ENCODE peak calls at places on chromosomes 12 and 14, in nine cellular contexts. W is H1, Y is GM12878, P is transverse colon, N is suprapubic skin, C is K562, A is stomach, R is esophagus muscularis mucosa, S is HCT116. Q is an unnamed sample.

GRCh38 chr14:45359766-45360165 is 106.8 kb upstream of the MIS18BP1 start:
- DNase-seq in W (no peak), Y (no peak), P (no peak), N (no peak), C (no peak), A (no peak), R (no peak), S (no peak), Q (no peak)

GRCh38 chr14:32027255-32027939 is 49.7 kb upstream of the ARHGAP5 start:
- DNase-seq in W (no peak), Y (no peak), P (no peak), N (no peak), C (no peak), A (no peak), R (no peak), S (no peak), Q (no peak)

GRCh38 chr12:10119072-10119471 is 10.9 kb downstream of the CLEC7A start:
- DNase-seq in W (no peak), Y (no peak), P (no peak), N (no peak), C (no peak), A (no peak), R (no peak), S (no peak), Q (no peak)

GRCh38 chr14:61258985-61259384 is 22.2 kb downstream of the TMEM30B start:
- DNase-seq in W (no peak), Y (no peak), P (no peak), N (no peak), C (no peak), A (no peak), R (no peak), S (no peak), Q (no peak)

GRCh38 chr14:26596722-26597030 is 1.2 kb downstream of the NOVA1 start:
- DNase-seq in W (no peak), Y (no peak), P (peak; percentile 9), N (no peak), C (no peak), A (no peak), R (no peak), S (no peak), Q (no peak)

GRCh38 chr12:9347328-9348127 is 139.3 kb upstream of the PZP start:
- DNase-seq in W (no peak), Y (no peak), P (no peak), N (no peak), C (no peak), A (no peak), R (no peak), S (peak; percentile 10), Q (no peak)

GRCh38 chr14:78399316-78399889 is 229.2 kb downstream of the NRXN3 start:
- DNase-seq in W (peak; percentile 60), Y (no peak), P (no peak), N (no peak), C (peak; percentile 23), A (no peak), R (no peak), S (no peak), Q (no peak)

GRCh38 chr14:25034803-25035681 is 14.9 kb downstream of the STXBP6 start:
- DNase-seq in W (no peak), Y (no peak), P (no peak), N (no peak), C (no peak), A (no peak), R (no peak), S (no peak), Q (no peak)

GRCh38 chr12:1360812-1361211 is 233.6 kb downstream of the FBXL14 start:
- DNase-seq in W (no peak), Y (no peak), P (no peak), N (no peak), C (no peak), A (no peak), R (no peak), S (no peak), Q (no peak)

GRCh38 chr14:58969951-58970751 is 218.3 kb upstream of the DAAM1 start:
- DNase-seq in W (peak; percentile 54), Y (peak; percentile 43), P (no peak), N (no peak), C (peak; percentile 1), A (no peak), R (no peak), S (no peak), Q (no peak)

GRCh38 chr14:100982764-100983163 is 79.2 kb upstream of the RTL1 start:
- DNase-seq in W (no peak), Y (no peak), P (no peak), N (no peak), C (no peak), A (no peak), R (no peak), S (peak; percentile 36), Q (no peak)

GRCh38 chr12:131862994-131863710 is 31.3 kb upstream of the ULK1 start:
- DNase-seq in W (no peak), Y (no peak), P (no peak), N (no peak), C (peak; percentile 59), A (no peak), R (no peak), S (no peak), Q (peak; percentile 21)

DNA sequence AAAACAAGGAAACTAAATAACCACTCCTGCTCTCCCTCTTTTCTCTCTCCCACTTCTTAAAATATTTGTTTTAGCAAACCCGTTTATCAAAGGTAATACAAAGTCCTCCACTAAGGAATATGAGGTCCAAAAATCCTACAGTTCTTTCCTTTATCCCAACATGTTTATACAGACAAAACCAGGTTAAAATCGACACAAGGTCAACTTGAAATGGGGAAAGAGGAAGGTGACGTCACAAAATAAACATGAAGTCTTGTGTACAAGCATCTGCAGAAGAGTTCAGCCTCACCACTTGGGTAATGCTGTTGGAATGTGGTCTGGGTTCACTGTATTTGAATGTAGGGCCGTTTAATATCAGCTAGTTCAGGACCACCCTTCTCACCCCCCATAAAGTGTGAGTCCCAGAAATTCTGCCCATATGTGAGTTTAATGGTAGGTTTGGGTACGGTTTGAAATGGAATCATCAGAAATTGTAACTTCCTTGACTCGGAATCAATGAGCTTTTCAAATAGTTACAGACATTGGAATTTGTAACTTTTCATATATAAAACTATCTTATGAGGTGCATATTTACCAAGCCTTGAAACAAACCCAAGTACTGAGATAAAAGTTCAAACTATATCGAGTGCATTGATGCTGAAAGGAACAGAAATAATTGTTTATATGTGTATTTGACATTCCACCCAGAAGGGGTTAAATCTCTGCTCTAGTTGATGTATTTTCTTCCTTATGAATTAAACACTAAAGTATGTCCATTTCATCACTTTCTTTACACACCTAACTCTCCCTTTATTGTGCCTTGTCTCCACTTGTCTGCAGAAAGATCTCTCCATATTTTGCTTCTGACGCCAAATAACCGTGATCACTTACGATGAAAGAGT is 120.1 kb upstream of the SLC38A2 start:
- DNase-seq in W (no peak), Y (no peak), P (no peak), N (no peak), C (no peak), A (no peak), R (no peak), S (peak; percentile 85), Q (no peak)
- TF ChIP-seq POLR2AphosphoS5 in W (no peak), Y (no peak), P (no peak), N (no peak), C (no peak), A (no peak), R (no peak), S (peak; percentile 37), Q (no peak)

GRCh38 chr12:120394483-120395367 is 25.8 kb upstream of the MSI1 start:
- DNase-seq in W (peak; percentile 80), Y (no peak), P (peak; percentile 70), N (no peak), C (no peak), A (peak; percentile 91), R (no peak), S (no peak), Q (no peak)
- TF ChIP-seq POLR2AphosphoS5 in W (no peak), Y (no peak), P (peak; percentile 16), N (no peak), C (no peak), A (no peak), R (no peak), S (no peak), Q (no peak)

DNA sequence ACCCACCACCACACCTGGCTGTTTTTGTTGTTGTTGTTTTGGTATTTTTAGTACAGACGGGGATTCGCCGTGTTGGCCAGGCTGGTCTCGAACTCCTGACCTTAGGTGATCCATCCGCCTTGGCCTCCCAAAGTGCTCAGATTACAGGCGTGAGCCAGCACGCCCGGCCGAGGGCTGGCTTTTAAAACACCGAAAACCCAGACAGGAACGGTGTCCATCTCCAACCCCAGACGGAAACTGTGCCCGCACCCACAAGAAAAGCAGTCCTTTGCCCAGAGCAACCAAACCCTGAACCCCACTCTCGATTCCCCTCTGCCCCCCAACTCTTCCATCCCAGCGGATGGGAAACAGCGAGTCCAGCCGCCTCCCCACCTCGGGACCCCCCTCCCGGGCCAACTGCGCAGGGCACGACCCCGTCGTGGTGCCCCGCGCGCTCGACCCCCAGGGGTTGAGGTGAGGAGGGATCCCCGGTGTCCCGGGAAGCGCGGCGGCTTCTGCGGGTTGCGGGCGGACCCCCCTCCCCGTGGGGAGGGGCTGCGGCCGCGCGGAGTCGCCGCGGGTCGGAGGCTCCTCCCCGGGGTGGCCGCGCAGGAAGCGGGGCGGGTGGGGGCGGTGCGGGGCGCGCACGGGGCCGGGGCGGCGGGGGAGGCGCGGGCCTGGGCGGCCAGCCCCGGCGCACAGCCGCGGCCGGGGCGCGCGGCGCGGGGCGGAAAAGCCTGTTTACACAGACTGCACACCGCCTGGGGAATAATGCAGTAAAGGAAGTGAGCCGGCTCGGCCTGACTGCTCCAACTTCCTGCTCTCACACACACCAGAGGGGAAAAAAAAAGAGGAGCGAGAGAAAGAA is at the start of gene ELK3:
- DNase-seq in W (peak; percentile 61), Y (no peak), P (peak; percentile 78), N (no peak), C (peak; percentile 71), A (peak; percentile 73), R (no peak), S (no peak), Q (peak; percentile 46)
- TF ChIP-seq POLR2AphosphoS5 in W (no peak), Y (no peak), P (peak; percentile 34), N (no peak), C (no peak), A (peak; percentile 15), R (peak; percentile 65), S (peak; percentile 12), Q (no peak)

GRCh38 chr12:124210991-124211577 is 83.8 kb upstream of the RFLNA start:
- DNase-seq in W (no peak), Y (no peak), P (no peak), N (no peak), C (no peak), A (no peak), R (no peak), S (no peak), Q (no peak)

GRCh38 chr12:124213606-124214347 is 81.1 kb upstream of the RFLNA start:
- DNase-seq in W (no peak), Y (no peak), P (no peak), N (no peak), C (no peak), A (no peak), R (no peak), S (no peak), Q (no peak)

GRCh38 chr12:124211753-124212152 is 83.1 kb upstream of the RFLNA start:
- DNase-seq in W (no peak), Y (no peak), P (no peak), N (no peak), C (no peak), A (no peak), R (no peak), S (no peak), Q (no peak)

GRCh38 chr12:124217508-124217981 is 77.3 kb upstream of the RFLNA start:
- DNase-seq in W (no peak), Y (no peak), P (no peak), N (no peak), C (no peak), A (no peak), R (no peak), S (no peak), Q (no peak)

GRCh38 chr12:124214574-124214973 is 80.3 kb upstream of the RFLNA start:
- DNase-seq in W (no peak), Y (no peak), P (no peak), N (no peak), C (no peak), A (no peak), R (no peak), S (no peak), Q (no peak)
- TF ChIP-seq POLR2AphosphoS5 in W (no peak), Y (no peak), P (no peak), N (no peak), C (no peak), A (no peak), R (no peak), S (no peak), Q (no peak)

Q was measured in GM12892.